ENCODE peak calls at places on chromosomes 3 and 15, in seven cellular contexts. A is heart left ventricle, N is stomach, X is adrenal gland, T is Peyer's patch, Q is erythroblast, W is IMR-90. R is an unnamed sample.
A peak's percentile ranks its signal among the peaks of the same experiment; 100 is the strongest.

GRCh38 chr3:183306798-183307671 is 54.0 kb downstream of the B3GNT5 start:
- DNase-seq in A (peak; percentile 71), N (peak; percentile 94), X (peak; percentile 77), T (peak; percentile 89), Q (peak; percentile 87), W (peak; percentile 62), R (peak; percentile 53)

GRCh38 chr3:14847613-14848541 is 29.1 kb downstream of the FGD5 start:
- DNase-seq in A (peak; percentile 81), N (peak; percentile 59), X (peak; percentile 46), T (peak; percentile 85), Q (no peak), W (no peak), R (no peak)

GRCh38 chr3:67635806-67636205 is 18.6 kb downstream of the SUCLG2 start:
- DNase-seq in A (no peak), N (no peak), X (no peak), T (no peak), Q (no peak), W (peak; percentile 55), R (no peak)

GRCh38 chr3:192802957-192803899 is 75.9 kb upstream of the FGF12 start:
- DNase-seq in A (no peak), N (no peak), X (no peak), T (no peak), Q (peak; percentile 58), W (peak; percentile 59), R (no peak)

GRCh38 chr15:80179966-80180365 is 27.2 kb downstream of the FAH start:
- DNase-seq in A (no peak), N (no peak), X (no peak), T (no peak), Q (no peak), W (no peak), R (no peak)

GRCh38 chr3:126543457-126544090 is 15.2 kb downstream of the C3orf22 start:
- DNase-seq in A (peak; percentile 3), N (peak; percentile 10), X (peak; percentile 3), T (peak; percentile 7), Q (no peak), W (no peak), R (peak; percentile 7)

GRCh38 chr3:32420138-32420981 is 28.7 kb downstream of the CMTM7 start:
- DNase-seq in A (no peak), N (peak; percentile 54), X (no peak), T (no peak), Q (no peak), W (peak; percentile 62), R (peak; percentile 40)

GRCh38 chr3:157608006-157608405 is 104.8 kb upstream of the VEPH1 start:
- DNase-seq in A (no peak), N (no peak), X (no peak), T (no peak), Q (no peak), W (no peak), R (no peak)

GRCh38 chr3:71177375-71177774 is 406.2 kb downstream of the FOXP1 start:
- DNase-seq in A (no peak), N (no peak), X (no peak), T (no peak), Q (no peak), W (no peak), R (no peak)

GRCh38 chr3:139597947-139598346 is 58.4 kb upstream of the RBP1 start:
- DNase-seq in A (no peak), N (no peak), X (no peak), T (no peak), Q (no peak), W (no peak), R (no peak)

GRCh38 chr3:197486861-197487260 is 68.9 kb downstream of the BDH1 start:
- DNase-seq in A (no peak), N (no peak), X (no peak), T (no peak), Q (no peak), W (no peak), R (no peak)

GRCh38 chr3:197490659-197491058 is 65.1 kb downstream of the BDH1 start:
- DNase-seq in A (no peak), N (no peak), X (no peak), T (no peak), Q (no peak), W (no peak), R (no peak)

GRCh38 chr3:197490098-197490497 is 65.7 kb downstream of the BDH1 start:
- DNase-seq in A (no peak), N (no peak), X (no peak), T (no peak), Q (no peak), W (peak; percentile 57), R (no peak)

GRCh38 chr3:197485143-197485542 is 70.6 kb downstream of the BDH1 start:
- DNase-seq in A (no peak), N (no peak), X (no peak), T (no peak), Q (no peak), W (no peak), R (no peak)

DNA sequence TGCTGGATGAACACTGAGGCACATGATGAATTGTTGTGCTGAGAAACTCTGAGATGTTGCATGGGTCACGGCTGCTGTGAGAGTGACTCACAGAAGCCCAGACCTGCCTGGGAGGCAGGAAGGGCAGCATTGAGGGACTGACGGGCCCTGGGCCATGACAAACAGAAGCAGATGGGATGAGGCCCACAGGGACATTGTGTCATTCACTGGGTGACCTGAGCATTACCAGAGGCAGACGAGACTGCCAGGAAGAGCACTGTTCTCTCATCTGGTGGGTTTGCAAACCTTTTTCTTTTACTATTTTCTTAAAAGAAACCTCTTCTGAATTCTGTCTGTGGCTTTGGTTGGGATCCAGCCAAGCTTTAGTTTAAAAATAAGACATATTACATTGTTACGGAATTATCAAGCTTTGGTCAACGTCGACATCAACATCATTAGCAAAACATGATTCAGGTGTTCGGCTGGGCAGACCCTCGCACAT is 67.8 kb downstream of the BDH1 start:
- DNase-seq in A (peak; percentile 58), N (no peak), X (peak; percentile 93), T (no peak), Q (no peak), W (peak; percentile 94), R (no peak)
- TF ChIP-seq POLR2A in A (peak; percentile 13), N (no peak), X (peak; percentile 30), T (no peak), Q (no peak), W (peak; percentile 38), R (no peak)

GRCh38 chr3:160401301-160402095 is 2.0 kb downstream of the SMC4 start:
- DNase-seq in A (peak; percentile 35), N (peak; percentile 29), X (peak; percentile 26), T (no peak), Q (peak; percentile 75), W (peak; percentile 88), R (peak; percentile 83)

GRCh38 chr3:160400048-160400630 is 689 bp downstream of the SMC4 start:
- DNase-seq in A (peak; percentile 45), N (peak; percentile 40), X (peak; percentile 59), T (peak; percentile 76), Q (peak; percentile 87), W (peak; percentile 49), R (peak; percentile 46)

GRCh38 chr3:160399347-160400047 is at the start of gene SMC4:
- DNase-seq in A (peak; percentile 88), N (peak; percentile 80), X (peak; percentile 82), T (peak; percentile 89), Q (peak; percentile 97), W (peak; percentile 92), R (peak; percentile 89)

GRCh38 chr3:160400631-160401150 is 1.2 kb downstream of the SMC4 start:
- DNase-seq in A (peak; percentile 27), N (peak; percentile 56), X (peak; percentile 42), T (peak; percentile 69), Q (peak; percentile 74), W (no peak), R (peak; percentile 29)

DNA sequence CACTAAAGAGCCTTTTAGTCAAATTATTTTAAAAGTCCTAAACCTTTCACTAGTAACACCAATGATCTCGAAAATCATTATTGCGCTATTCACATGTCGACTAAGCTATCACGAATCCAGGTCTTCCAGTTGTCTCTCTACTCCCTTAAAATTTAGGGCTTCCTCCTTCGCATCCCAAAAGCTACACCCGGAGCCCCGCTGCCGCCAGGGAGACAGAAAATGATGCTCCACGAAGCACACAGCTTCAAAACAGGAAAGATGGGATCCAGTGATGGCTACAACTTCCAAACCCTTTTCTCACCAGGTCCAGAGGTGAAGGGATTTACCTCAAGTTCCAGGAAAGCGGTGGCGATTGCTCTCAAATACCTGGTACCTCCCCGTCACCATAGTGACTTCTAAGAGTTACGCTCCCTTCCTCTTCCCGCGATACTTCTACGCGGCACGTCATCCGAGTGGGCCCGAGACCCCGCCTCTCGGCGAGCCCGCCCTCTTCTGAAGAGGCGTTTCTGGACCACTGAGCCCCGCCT is at the start of gene IFT80:
- DNase-seq in A (peak; percentile 96), N (peak; percentile 98), X (peak; percentile 96), T (peak; percentile 96), Q (peak; percentile 98), W (peak; percentile 95), R (peak; percentile 98)
- TF ChIP-seq POLR2A in A (peak; percentile 6), N (no peak), X (no peak), T (no peak), Q (no peak), W (no peak), R (no peak)

DNA sequence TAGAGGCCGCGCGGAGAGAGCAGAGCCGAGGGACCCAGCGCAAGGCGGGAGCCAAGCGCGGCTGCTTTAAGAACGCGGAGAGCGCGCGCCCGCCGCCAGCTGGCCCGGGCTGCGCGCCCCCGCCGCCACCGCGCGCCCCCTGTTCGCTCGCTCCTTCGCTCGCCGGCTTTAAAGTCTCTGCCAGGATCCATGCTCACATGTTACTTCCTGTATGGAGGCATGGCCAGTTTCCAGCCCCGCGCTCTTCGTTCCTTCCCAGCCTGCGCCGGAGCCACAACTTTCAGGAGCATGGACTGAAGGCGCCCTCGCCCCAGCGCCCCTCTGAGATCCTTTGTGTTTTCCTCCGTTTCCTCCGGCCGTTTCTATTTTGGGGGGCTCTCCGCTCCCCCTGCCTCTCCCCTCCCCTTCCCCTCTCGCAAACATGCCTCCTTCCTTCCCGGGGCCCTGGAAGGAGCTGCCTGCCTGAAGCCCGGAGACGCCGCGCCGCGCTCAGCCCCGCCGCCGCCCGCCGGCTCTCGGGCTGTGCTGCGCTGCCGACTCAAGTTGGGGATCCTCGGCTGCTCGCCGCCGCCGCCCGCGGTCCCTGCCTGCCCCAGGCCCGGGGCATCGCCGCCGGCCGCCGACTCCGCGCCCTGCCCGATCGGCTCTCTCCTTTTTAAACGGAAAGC is at the start of gene PTPRG:
- DNase-seq in A (peak; percentile 92), N (peak; percentile 90), X (peak; percentile 93), T (peak; percentile 89), Q (no peak), W (peak; percentile 94), R (peak; percentile 95)
- TF ChIP-seq POLR2A in A (peak; percentile 77), N (no peak), X (peak; percentile 93), T (peak; percentile 76), Q (no peak), W (peak; percentile 73), R (peak; percentile 48)

GRCh38 chr3:48918388-48919214 is at the start of gene ARIH2:
- DNase-seq in A (peak; percentile 94), N (peak; percentile 95), X (peak; percentile 96), T (peak; percentile 96), Q (peak; percentile 97), W (peak; percentile 91), R (peak; percentile 95)
- TF ChIP-seq POLR2A in A (peak; percentile 85), N (no peak), X (peak; percentile 93), T (peak; percentile 81), Q (peak; percentile 95), W (peak; percentile 87), R (no peak)

GRCh38 chr3:141231101-141231922 is at the start of gene PXYLP1:
- DNase-seq in A (peak; percentile 94), N (peak; percentile 96), X (peak; percentile 94), T (peak; percentile 96), Q (peak; percentile 92), W (peak; percentile 85), R (peak; percentile 92)
- TF ChIP-seq POLR2A in A (peak; percentile 81), N (no peak), X (peak; percentile 87), T (peak; percentile 74), Q (peak; percentile 71), W (peak; percentile 82), R (no peak)